ENCODE peak calls at places on chromosomes 4 and X, in six cellular contexts. G, B, P, H, D and O are unnamed samples.

GRCh38 chr4:151785484-151786157 is 24.8 kb upstream of the GATB start:
- DNase-seq in G (no peak), B (no peak), P (no peak), H (no peak), D (no peak), O (no peak)

GRCh38 chr4:136383126-136383525 is 1149.2 kb downstream of the PCDH18 start:
- DNase-seq in G (no peak), B (no peak), P (no peak), H (no peak), D (no peak), O (no peak)

GRCh38 chrX:126376465-126376864 is 176.1 kb downstream of the DCAF12L1 start:
- DNase-seq in G (no peak), B (no peak), P (no peak), H (no peak), D (no peak), O (no peak)

GRCh38 chrX:130095249-130095648 is 15.0 kb downstream of the ELF4 start:
- DNase-seq in G (no peak), B (no peak), P (no peak), H (no peak), D (no peak), O (no peak)

GRCh38 chr4:874971-875817 is 49.3 kb upstream of the CPLX1 start:
- DNase-seq in G (no peak), B (no peak), P (no peak), H (no peak), D (no peak), O (no peak)

GRCh38 chrX:51804741-51805140 is 61.5 kb downstream of the GSPT2 start:
- DNase-seq in G (no peak), B (no peak), P (no peak), H (no peak), D (no peak), O (no peak)

GRCh38 chrX:12693754-12694153 is 97.5 kb upstream of the PRPS2 start:
- DNase-seq in G (no peak), B (no peak), P (no peak), H (no peak), D (no peak), O (no peak)

GRCh38 chr4:153465145-153465544 is 1.0 kb upstream of the TMEM131L start:
- DNase-seq in G (no peak), B (no peak), P (no peak), H (no peak), D (peak), O (no peak)

GRCh38 chr4:108846568-108846967 is 83.7 kb upstream of the ETNPPL start:
- DNase-seq in G (no peak), B (no peak), P (no peak), H (no peak), D (no peak), O (no peak)

GRCh38 chr4:5746829-5747745 is 36.1 kb downstream of the EVC start:
- DNase-seq in G (no peak), B (no peak), P (no peak), H (peak), D (peak), O (no peak)

GRCh38 chrX:152821145-152821765 is 9.3 kb downstream of the CETN2 start:
- DNase-seq in G (peak), B (peak), P (no peak), H (peak), D (peak), O (no peak)
- TF ChIP-seq CTCF in G (peak), B (peak), P (no peak), H (peak), D (peak), O (peak)

GRCh38 chr4:159049780-159050375 is 53.0 kb upstream of the RAPGEF2 start:
- DNase-seq in G (no peak), B (no peak), P (no peak), H (no peak), D (no peak), O (no peak)

GRCh38 chr4:159048166-159048886 is 54.6 kb upstream of the RAPGEF2 start:
- DNase-seq in G (peak), B (no peak), P (no peak), H (peak), D (peak), O (no peak)

GRCh38 chr4:159046683-159047082 is 56.2 kb upstream of the RAPGEF2 start:
- DNase-seq in G (no peak), B (no peak), P (no peak), H (no peak), D (no peak), O (no peak)

GRCh38 chr4:159045321-159045720 is 57.6 kb upstream of the RAPGEF2 start:
- DNase-seq in G (no peak), B (no peak), P (no peak), H (no peak), D (no peak), O (no peak)

GRCh38 chr4:159047478-159048165 is 55.3 kb upstream of the RAPGEF2 start:
- DNase-seq in G (no peak), B (no peak), P (no peak), H (peak), D (peak), O (no peak)
- H3K4me3 ChIP-seq in G (peak), B (no peak), P (no peak), H (no peak), D (no peak), O (no peak)

DNA sequence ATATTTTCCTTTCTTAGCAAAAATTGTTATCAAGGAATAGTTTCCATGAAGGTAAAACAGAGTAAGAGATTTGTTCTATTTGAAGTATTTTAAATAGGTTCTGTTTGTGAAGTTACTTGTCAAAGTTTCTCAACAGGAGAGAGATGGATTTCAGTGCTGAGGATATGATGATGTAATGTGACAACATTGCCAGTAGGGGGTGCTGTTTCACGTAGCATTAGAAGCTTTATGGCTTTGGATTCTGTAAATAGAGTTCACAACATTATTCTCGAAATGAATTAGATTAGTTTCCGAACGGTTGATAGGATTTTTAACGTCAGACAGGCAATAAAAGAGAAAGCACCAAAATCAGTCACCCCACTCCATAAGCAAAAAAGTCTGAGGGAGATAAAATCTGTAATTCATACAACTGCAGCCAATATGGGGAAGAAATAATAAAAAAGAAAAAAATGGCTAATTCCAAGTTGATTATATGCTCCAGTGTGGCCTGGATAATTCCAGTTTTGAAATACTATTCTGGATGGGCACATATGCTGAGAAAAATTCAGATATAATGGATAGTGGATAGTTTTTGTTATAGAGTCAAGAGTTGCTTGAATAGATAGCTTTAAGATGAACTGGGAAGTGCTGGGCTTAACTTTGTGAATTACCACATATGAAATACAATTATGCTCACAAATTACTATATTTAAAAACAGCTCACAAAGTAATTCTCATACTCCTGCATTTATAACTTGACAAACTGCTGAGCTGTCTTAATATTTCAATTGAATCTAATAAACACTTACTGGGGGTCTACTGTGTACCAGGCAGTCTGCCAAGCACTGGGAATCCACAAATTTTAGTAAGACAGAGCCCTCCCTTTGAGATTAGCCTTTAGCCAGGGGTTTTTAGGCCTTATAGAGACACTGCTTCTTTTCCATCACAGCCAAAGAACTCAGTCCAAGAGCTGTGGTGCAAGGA is 109.0 kb downstream of the GPAT3 start:
- DNase-seq in G (no peak), B (peak), P (no peak), H (peak), D (peak), O (peak)
- TF ChIP-seq CTCF in G (peak), B (peak), P (peak), H (peak), D (peak), O (peak)

GRCh38 chrX:10832103-10832502 is 211.7 kb upstream of the MID1 start:
- DNase-seq in G (no peak), B (no peak), P (no peak), H (no peak), D (no peak), O (no peak)
- H3K4me3 ChIP-seq in G (no peak), B (no peak), P (no peak), H (peak), D (no peak), O (no peak)

GRCh38 chrX:16469870-16470269 is 180.1 kb upstream of the S100G start:
- DNase-seq in G (no peak), B (peak), P (no peak), H (no peak), D (no peak), O (no peak)
- TF ChIP-seq CTCF in G (no peak), B (peak), P (no peak), H (no peak), D (no peak), O (peak)

GRCh38 chr4:176308441-176308840 is 11.3 kb upstream of the SPCS3 start:
- DNase-seq in G (no peak), B (peak), P (no peak), H (no peak), D (no peak), O (no peak)
- H3K4me3 ChIP-seq in G (no peak), B (no peak), P (no peak), H (no peak), D (no peak), O (no peak)